ENCODE peak calls at places on chromosomes 5 and 9, in eight cellular contexts. I is RWPE1; V is neural crest cell; J is Calu3; W is fibroblast of lung; D is CD8-positive, alpha-beta T cell; Q is body of pancreas; A is dorsolateral prefrontal cortex. M is an unnamed sample.

GRCh38 chr5:7271728-7272127 is 124.2 kb upstream of the ADCY2 start:
- DNase-seq in Q (no peak), D (no peak), I (no peak), A (no peak), W (peak; percentile 1), J (no peak), V (no peak), M (no peak)

GRCh38 chr9:70865471-70865870 is 255.9 kb downstream of the TRPM3 start:
- DNase-seq in J (no peak), W (no peak), V (no peak), D (no peak), I (no peak), Q (no peak), A (no peak), M (no peak)

GRCh38 chr9:38228331-38229122 is 159.5 kb upstream of the SHB start:
- DNase-seq in W (peak; percentile 11), I (no peak), J (no peak), D (no peak), Q (no peak), V (no peak), A (no peak), M (no peak)

GRCh38 chr5:155522540-155522939 is 509.0 kb downstream of the KIF4B start:
- DNase-seq in Q (no peak), J (no peak), D (no peak), V (no peak), W (no peak), A (no peak), I (no peak), M (no peak)

GRCh38 chr9:118577121-118577520 is 792.1 kb downstream of the BRINP1 start:
- DNase-seq in I (peak; percentile 65), J (no peak), W (peak; percentile 79), V (no peak), Q (no peak), A (no peak), D (no peak), M (no peak)

GRCh38 chr9:70563437-70564204 is 149.2 kb upstream of the KLF9 start:
- DNase-seq in W (peak; percentile 88), J (no peak), I (no peak), D (peak; percentile 37), Q (no peak), V (no peak), A (no peak), M (no peak)

GRCh38 chr9:93263334-93264229 is 79.6 kb downstream of the WNK2 start:
- DNase-seq in W (no peak), Q (peak; percentile 8), V (no peak), D (no peak), J (no peak), A (no peak), I (no peak), M (no peak)

GRCh38 chr9:132760057-132760456 is 89.8 kb downstream of the GTF3C4 start:
- DNase-seq in D (no peak), I (no peak), Q (no peak), J (no peak), W (no peak), V (no peak), A (no peak), M (no peak)

GRCh38 chr5:31124026-31124425 is 69.5 kb upstream of the CDH6 start:
- DNase-seq in V (no peak), J (no peak), W (peak; percentile 29), A (no peak), D (no peak), I (no peak), Q (no peak), M (no peak)

GRCh38 chr9:124792976-124793594 is 16.2 kb downstream of the OLFML2A start:
- DNase-seq in Q (peak; percentile 39), I (no peak), D (no peak), A (no peak), W (no peak), V (no peak), J (no peak), M (no peak)

GRCh38 chr5:92561362-92562006 is 1019.5 kb downstream of the NR2F1-AS1 start:
- DNase-seq in W (peak; percentile 42), J (no peak), Q (no peak), D (no peak), A (no peak), V (no peak), I (no peak), M (no peak)

GRCh38 chr9:13090588-13090987 is 188.9 kb downstream of the MPDZ start:
- DNase-seq in I (no peak), V (no peak), J (no peak), A (no peak), Q (no peak), W (no peak), D (no peak), M (no peak)

GRCh38 chr5:81121836-81122235 is 111.3 kb upstream of the CKMT2 start:
- DNase-seq in A (no peak), D (no peak), J (no peak), I (no peak), V (no peak), Q (no peak), W (peak; percentile 61), M (no peak)

GRCh38 chr5:151182501-151182900 is 24.9 kb upstream of the ANXA6 start:
- DNase-seq in Q (no peak), D (no peak), V (no peak), I (no peak), A (no peak), J (no peak), W (no peak), M (no peak)

GRCh38 chr5:139633295-139634027 is 14.7 kb upstream of the CXXC5 start:
- DNase-seq in J (peak; percentile 82), I (peak; percentile 84), A (peak; percentile 69), D (peak; percentile 69), V (peak; percentile 72), W (peak; percentile 63), Q (peak; percentile 77), M (peak; percentile 70)

GRCh38 chr5:91495699-91496098 is 112.6 kb upstream of the ARRDC3 start:
- DNase-seq in V (no peak), Q (no peak), D (no peak), J (no peak), I (no peak), A (no peak), W (no peak), M (no peak)

GRCh38 chr9:36874921-36875320 is 159.1 kb downstream of the PAX5 start:
- DNase-seq in Q (no peak), W (peak; percentile 48), A (no peak), J (no peak), D (no peak), V (no peak), I (no peak), M (no peak)

GRCh38 chr9:81128701-81129100 is 560.6 kb downstream of the TLE1 start:
- DNase-seq in D (no peak), J (no peak), V (no peak), I (no peak), W (peak; percentile 22), A (no peak), Q (no peak), M (no peak)

GRCh38 chr5:58460727-58461286 is 921 bp upstream of the PLK2 start:
- DNase-seq in A (peak; percentile 85), D (peak; percentile 91), W (peak; percentile 77), Q (peak; percentile 94), I (peak; percentile 87), V (peak; percentile 97), J (peak; percentile 93), M (peak; percentile 97)

DNA sequence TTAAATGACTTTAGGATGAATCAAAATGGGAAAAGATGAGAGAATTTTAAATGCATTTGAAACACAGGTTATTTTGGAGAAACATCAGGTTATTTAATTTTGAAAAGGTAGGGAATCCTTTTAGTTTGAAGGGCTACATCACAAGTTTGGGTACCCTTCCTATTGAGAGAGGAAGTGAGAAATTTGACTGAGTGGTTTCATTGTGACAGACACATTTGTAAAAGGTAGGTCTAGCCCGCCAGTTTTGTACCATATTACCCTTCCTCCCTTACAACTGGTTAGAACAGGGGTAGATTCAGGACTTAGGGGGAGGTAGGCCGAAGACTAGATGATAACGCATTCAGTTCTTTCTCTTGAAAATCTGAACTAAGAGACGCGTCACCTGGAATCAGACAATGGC is 464.2 kb downstream of the EBF1 start:
- DNase-seq in Q (no peak), D (no peak), V (no peak), W (no peak), I (no peak), A (no peak), J (no peak), M (no peak)
- TF ChIP-seq CTCF in Q (no peak), D (no peak), V (no peak), W (no peak), I (no peak), A (no peak), J (no peak), M (no peak)

GRCh38 chr9:76137941-76138340 is 247.5 kb downstream of the PCSK5 start:
- DNase-seq in A (no peak), J (no peak), W (no peak), Q (no peak), I (no peak), V (no peak), D (no peak), M (no peak)
- TF ChIP-seq CTCF in A (no peak), J (no peak), W (no peak), Q (no peak), I (no peak), V (no peak), D (no peak), M (no peak)

GRCh38 chr5:173891367-173891766 is 3.2 kb downstream of the CPEB4 start:
- DNase-seq in A (no peak), Q (no peak), V (no peak), W (no peak), D (no peak), I (no peak), J (no peak), M (no peak)

GRCh38 chr5:173887610-173888472 is at the start of gene CPEB4:
- DNase-seq in J (peak; percentile 99), Q (peak; percentile 100), A (peak; percentile 98), W (peak; percentile 99), I (peak; percentile 100), V (peak; percentile 91), D (peak; percentile 96), M (peak; percentile 94)

GRCh38 chr5:173886157-173886556 is 2.0 kb upstream of the CPEB4 start:
- DNase-seq in V (no peak), Q (no peak), A (no peak), D (no peak), I (no peak), W (no peak), J (no peak), M (no peak)

GRCh38 chr5:173890195-173890951 is 2.2 kb downstream of the CPEB4 start:
- DNase-seq in V (no peak), A (no peak), D (no peak), W (no peak), I (no peak), J (peak; percentile 10), Q (peak; percentile 29), M (peak; percentile 19)

GRCh38 chr5:173888473-173889135 is 455 bp downstream of the CPEB4 start:
- DNase-seq in I (no peak), W (no peak), Q (no peak), V (no peak), J (peak; percentile 15), D (peak; percentile 15), A (no peak), M (peak; percentile 18)
- TF ChIP-seq CTCF in I (no peak), W (no peak), Q (no peak), V (no peak), J (no peak), D (no peak), A (no peak), M (no peak)

DNA sequence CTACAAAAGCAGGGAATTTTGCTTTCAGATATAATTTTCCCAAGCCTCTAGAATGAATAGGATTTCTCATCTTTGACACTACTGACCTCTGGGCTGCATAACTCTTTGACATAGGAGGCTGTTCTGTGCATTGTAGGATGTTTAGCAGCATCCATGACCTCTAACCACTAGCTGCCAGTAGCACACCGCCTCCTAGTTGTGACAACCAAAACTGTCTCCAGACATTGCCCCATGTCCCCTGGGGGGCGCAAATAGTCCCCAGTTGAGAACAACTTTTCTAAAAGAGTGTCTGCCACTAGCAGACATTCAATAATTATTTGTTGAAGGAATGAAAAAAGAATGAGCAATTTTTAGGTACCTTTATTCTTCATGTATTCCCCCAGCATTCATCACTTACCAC is 51.8 kb downstream of the POU4F3 start:
- DNase-seq in I (no peak), V (no peak), J (peak; percentile 16), Q (no peak), W (no peak), A (no peak), D (no peak), M (peak; percentile 22)
- TF ChIP-seq CTCF in I (no peak), V (no peak), J (peak; percentile 24), Q (no peak), W (no peak), A (no peak), D (no peak), M (peak; percentile 37)